ENCODE peak calls at places on chromosomes 3 and 15, in eight cellular contexts. K is transverse colon; X is CD4-positive, CD25-positive, alpha-beta regulatory T cell; E is coronary artery; Y is mammary epithelial cell; J is CD8-positive, alpha-beta T cell; Q is heart right ventricle; W is WERI-Rb-1. M is an unnamed sample.

GRCh38 chr3:138284957-138285477 is 44.6 kb downstream of the NME9 start:
- DNase-seq in K (no peak), X (no peak), E (no peak), Y (no peak), J (no peak), Q (no peak), W (no peak), M (no peak)

GRCh38 chr3:5531741-5532140 is 344.2 kb downstream of the EDEM1 start:
- DNase-seq in K (no peak), X (no peak), E (no peak), Y (no peak), J (no peak), Q (no peak), W (no peak), M (no peak)

GRCh38 chr3:132912416-132912753 is 125.8 kb upstream of the TMEM108 start:
- DNase-seq in K (no peak), X (no peak), E (no peak), Y (no peak), J (no peak), Q (no peak), W (no peak), M (no peak)

GRCh38 chr15:101017041-101017754 is 98.0 kb downstream of the LRRK1 start:
- DNase-seq in K (peak), X (no peak), E (peak), Y (no peak), J (no peak), Q (no peak), W (peak), M (no peak)

GRCh38 chr15:97114900-97115763 is 784.6 kb downstream of the NR2F2 start:
- DNase-seq in K (no peak), X (no peak), E (no peak), Y (no peak), J (no peak), Q (no peak), W (no peak), M (no peak)

GRCh38 chr3:40044487-40044886 is 235.1 kb downstream of the MYRIP start:
- DNase-seq in K (no peak), X (no peak), E (no peak), Y (peak), J (no peak), Q (no peak), W (no peak), M (no peak)

GRCh38 chr3:15280853-15281532 is 51.4 kb downstream of the SH3BP5 start:
- DNase-seq in K (peak), X (no peak), E (no peak), Y (no peak), J (no peak), Q (no peak), W (no peak), M (no peak)

GRCh38 chr15:89230277-89230676 is 8.9 kb upstream of the RLBP1 start:
- DNase-seq in K (no peak), X (no peak), E (no peak), Y (no peak), J (no peak), Q (no peak), W (no peak), M (no peak)

GRCh38 chr3:128619146-128619890 is 31.3 kb downstream of the RPN1 start:
- DNase-seq in K (no peak), X (peak), E (no peak), Y (peak), J (no peak), Q (no peak), W (no peak), M (no peak)

GRCh38 chr15:91861223-91861622 is 7.7 kb downstream of the SLCO3A1 start:
- DNase-seq in K (no peak), X (no peak), E (peak), Y (no peak), J (no peak), Q (no peak), W (no peak), M (no peak)
- H3K27ac ChIP-seq in K (no peak), X (no peak), E (no peak), Y (no peak), J (no peak), Q (no peak), W (no peak), M (no peak)

DNA sequence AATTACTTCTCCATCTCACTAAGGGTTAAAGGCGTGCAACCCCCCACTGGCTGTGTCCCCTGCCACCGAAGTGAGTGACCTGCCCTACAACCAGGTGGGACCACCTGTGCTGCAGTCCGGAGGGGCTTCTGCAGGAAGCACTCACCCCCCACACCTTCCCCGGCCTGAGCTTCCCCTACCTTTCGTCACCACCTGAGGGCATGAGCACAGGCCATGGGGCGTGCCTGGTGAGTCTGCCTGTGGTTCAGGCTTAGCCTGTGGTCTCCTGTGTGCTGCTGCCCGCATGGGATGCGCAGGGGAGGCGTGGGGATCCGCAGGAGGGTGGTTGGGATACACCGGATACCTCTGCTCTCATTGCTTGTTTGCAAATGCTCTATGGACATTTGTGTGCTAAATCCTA is 46.0 kb downstream of the KLHL25 start:
- DNase-seq in K (no peak), X (no peak), E (peak), Y (peak), J (no peak), Q (no peak), W (no peak), M (no peak)
- H3K27ac ChIP-seq in K (peak), X (no peak), E (peak), Y (no peak), J (no peak), Q (peak), W (no peak), M (no peak)

GRCh38 chr3:196970547-196971093 is 2.0 kb upstream of the PIGZ start:
- DNase-seq in K (no peak), X (no peak), E (no peak), Y (no peak), J (no peak), Q (no peak), W (no peak), M (no peak)

GRCh38 chr3:196969660-196970546 is 1.3 kb upstream of the PIGZ start:
- DNase-seq in K (peak), X (peak), E (no peak), Y (peak), J (peak), Q (peak), W (peak), M (peak)

GRCh38 chr3:196967412-196968232 is 1.0 kb downstream of the PIGZ start:
- DNase-seq in K (no peak), X (no peak), E (no peak), Y (no peak), J (no peak), Q (no peak), W (no peak), M (no peak)

GRCh38 chr3:196968233-196969000 is at the start of gene PIGZ:
- DNase-seq in K (peak), X (peak), E (no peak), Y (peak), J (peak), Q (peak), W (no peak), M (no peak)

GRCh38 chr3:196969001-196969659 is 497 bp upstream of the PIGZ start:
- DNase-seq in K (peak), X (peak), E (no peak), Y (peak), J (peak), Q (peak), W (no peak), M (peak)
- H3K27ac ChIP-seq in K (peak), X (no peak), E (peak), Y (peak), J (no peak), Q (peak), W (no peak), M (no peak)

DNA sequence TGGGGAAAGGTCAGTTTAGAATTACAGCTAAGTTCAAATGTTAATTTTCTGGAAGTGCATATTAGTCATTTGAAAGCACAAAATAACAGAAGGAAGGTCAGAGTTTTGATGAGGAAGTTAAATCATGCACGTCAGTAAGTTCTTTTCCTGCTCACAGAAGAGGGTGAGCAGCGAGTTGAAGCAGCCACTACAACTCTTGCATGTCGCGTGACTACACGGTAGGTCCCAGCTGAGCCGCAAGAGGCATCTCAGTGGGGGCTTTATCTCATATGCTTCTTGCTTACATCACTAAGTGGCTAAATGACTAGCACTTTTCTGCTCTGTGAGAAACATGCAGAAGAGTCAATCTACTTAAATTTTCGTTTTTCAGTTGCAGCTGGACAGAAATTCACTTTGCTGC is 21.3 kb upstream of the SEC62 start:
- DNase-seq in K (peak), X (peak), E (no peak), Y (no peak), J (peak), Q (no peak), W (no peak), M (no peak)
- H3K27ac ChIP-seq in K (no peak), X (no peak), E (no peak), Y (no peak), J (no peak), Q (no peak), W (no peak), M (no peak)

GRCh38 chr15:75675579-75676404 is 28.1 kb downstream of the SNX33 start:
- DNase-seq in K (no peak), X (no peak), E (no peak), Y (no peak), J (no peak), Q (peak), W (no peak), M (no peak)
- H3K27ac ChIP-seq in K (peak), X (no peak), E (peak), Y (no peak), J (no peak), Q (no peak), W (no peak), M (no peak)

DNA sequence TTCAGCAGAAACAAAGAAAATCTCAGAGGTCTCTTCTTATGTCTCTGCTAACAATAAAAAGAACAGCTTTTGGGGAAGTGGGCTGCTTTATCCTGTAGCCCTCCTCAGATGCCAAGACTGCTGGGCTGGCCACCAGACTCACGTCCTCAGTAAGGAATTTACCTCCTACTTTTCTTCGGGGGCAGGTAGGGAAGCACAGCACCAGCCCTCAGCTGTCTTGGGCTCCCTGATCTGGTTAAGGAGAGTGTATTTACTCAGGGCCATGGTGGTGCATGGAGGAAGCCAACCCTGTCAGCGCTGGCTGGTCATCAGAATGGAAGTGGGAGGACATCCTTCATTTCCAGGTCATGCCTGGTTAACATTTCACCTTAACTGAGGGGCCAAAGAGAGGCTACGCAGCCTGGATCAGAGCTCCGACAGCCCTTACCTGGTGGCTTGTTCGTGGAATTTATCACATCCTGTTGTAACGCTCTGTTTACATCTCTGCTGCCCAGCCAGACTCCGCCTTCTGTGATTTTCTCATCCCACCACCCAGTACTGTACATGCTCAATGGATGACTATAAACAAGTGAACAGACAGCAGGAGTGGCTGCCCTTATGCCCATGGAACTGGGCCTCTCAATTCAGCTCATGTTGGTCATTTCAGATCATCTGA is 108.3 kb downstream of the IGF2BP2 start:
- DNase-seq in K (peak), X (no peak), E (no peak), Y (no peak), J (no peak), Q (no peak), W (no peak), M (no peak)
- H3K27ac ChIP-seq in K (peak), X (no peak), E (no peak), Y (peak), J (no peak), Q (no peak), W (peak), M (no peak)

DNA sequence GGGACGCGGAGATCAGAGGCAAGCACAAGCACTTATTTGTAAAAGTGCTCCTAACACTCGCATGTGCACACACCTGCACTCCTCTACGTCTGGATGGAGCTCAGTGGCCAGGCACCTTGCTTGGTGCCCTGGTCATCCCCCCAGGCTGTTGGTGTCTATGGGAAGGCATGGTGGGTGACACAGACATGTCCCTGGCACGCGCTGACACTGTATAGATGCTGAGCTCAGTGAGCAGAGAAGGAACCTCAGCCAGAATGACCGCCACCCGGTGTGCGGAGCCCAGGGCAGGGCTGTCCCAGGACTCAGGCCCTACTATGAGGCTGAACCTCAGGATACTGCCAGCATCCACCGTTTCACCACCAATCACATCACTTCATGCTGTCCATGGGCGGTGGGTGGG is 64.5 kb downstream of the NIPA2 start:
- DNase-seq in K (no peak), X (no peak), E (no peak), Y (no peak), J (no peak), Q (no peak), W (no peak), M (no peak)
- H3K27ac ChIP-seq in K (no peak), X (no peak), E (no peak), Y (no peak), J (no peak), Q (no peak), W (no peak), M (no peak)

GRCh38 chr3:53495091-53495517 is 693 bp downstream of the CACNA1D start:
- DNase-seq in K (no peak), X (no peak), E (no peak), Y (no peak), J (no peak), Q (no peak), W (peak), M (no peak)
- H3K27ac ChIP-seq in K (no peak), X (no peak), E (no peak), Y (no peak), J (no peak), Q (no peak), W (no peak), M (no peak)

GRCh38 chr3:49416867-49417266 is 4.6 kb downstream of the TCTA start:
- DNase-seq in K (no peak), X (no peak), E (no peak), Y (no peak), J (no peak), Q (no peak), W (no peak), M (no peak)

GRCh38 chr3:49414753-49415152 is 2.5 kb downstream of the TCTA start:
- DNase-seq in K (no peak), X (no peak), E (no peak), Y (no peak), J (no peak), Q (no peak), W (no peak), M (no peak)

GRCh38 chr3:49413338-49413734 is 1.1 kb downstream of the TCTA start:
- DNase-seq in K (no peak), X (no peak), E (no peak), Y (no peak), J (no peak), Q (no peak), W (peak), M (no peak)

GRCh38 chr3:49415931-49416601 is 3.8 kb downstream of the TCTA start:
- DNase-seq in K (peak), X (peak), E (no peak), Y (no peak), J (peak), Q (no peak), W (no peak), M (no peak)

DNA sequence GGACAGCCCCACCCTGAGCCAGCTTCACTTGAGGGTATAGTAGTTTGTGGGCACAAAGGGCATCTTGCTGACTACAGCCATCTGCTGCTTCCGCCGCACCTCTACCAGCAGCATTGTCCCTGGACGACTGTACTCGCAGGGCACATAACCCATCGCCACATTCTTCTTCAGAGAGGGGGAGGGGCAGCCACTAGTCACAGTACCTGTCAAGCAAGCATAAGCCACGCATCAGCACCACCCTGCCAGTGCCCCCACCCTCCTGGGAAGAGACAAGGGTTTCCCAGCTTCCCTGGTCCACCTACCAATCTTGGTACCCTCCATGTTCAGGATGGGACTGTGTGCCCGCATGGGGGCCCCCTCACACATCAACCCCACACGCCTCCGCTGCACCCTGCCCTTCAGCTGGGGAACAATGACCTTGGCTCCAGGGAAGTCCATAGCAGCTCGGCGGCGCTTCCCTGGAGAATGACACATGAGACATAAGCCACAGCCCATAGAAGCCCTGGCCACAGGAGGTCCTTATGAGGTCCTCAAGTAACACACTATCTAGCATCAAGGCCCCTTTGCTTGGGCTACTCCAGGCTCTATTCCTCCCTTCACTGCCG is 4.7 kb downstream of the AMT start:
- DNase-seq in K (no peak), X (no peak), E (no peak), Y (no peak), J (no peak), Q (no peak), W (no peak), M (no peak)
- H3K27ac ChIP-seq in K (peak), X (peak), E (no peak), Y (no peak), J (no peak), Q (peak), W (no peak), M (no peak)

GRCh38 chr3:16481570-16481897 is 32.0 kb downstream of the RFTN1 start:
- DNase-seq in K (no peak), X (no peak), E (no peak), Y (no peak), J (no peak), Q (no peak), W (no peak), M (no peak)
- H3K27ac ChIP-seq in K (peak), X (peak), E (no peak), Y (no peak), J (peak), Q (peak), W (no peak), M (no peak)

M was measured in substantia nigra.